ENCODE peak calls at places on chromosome 6, in ten cellular contexts. One of them, this sample, is unnamed.

GRCh38 chr6:43009124-43009523 is 4.6 kb downstream of the MEA1 start:
- DNase-seq in left ventricle myocardium inferior: peak; percentile 59
- DNase-seq in lung: no peak
- DNase-seq in HCT116: no peak
- DNase-seq in NT2/D1: no peak
- DNase-seq in stomach: peak; percentile 34
- DNase-seq in CD8-positive, alpha-beta memory T cell: no peak
- DNase-seq in CD8-positive, alpha-beta T cell: peak; percentile 33
- DNase-seq in neuronal stem cell: no peak
- DNase-seq in aorta: no peak
- DNase-seq in this sample: peak; percentile 42

GRCh38 chr6:130037207-130037811 is 18.9 kb downstream of the L3MBTL3 start:
- DNase-seq in CD8-positive, alpha-beta T cell: no peak
- DNase-seq in aorta: no peak
- DNase-seq in HCT116: no peak
- DNase-seq in stomach: no peak
- DNase-seq in lung: no peak
- DNase-seq in neuronal stem cell: no peak
- DNase-seq in NT2/D1: no peak
- DNase-seq in left ventricle myocardium inferior: no peak
- DNase-seq in CD8-positive, alpha-beta memory T cell: no peak
- DNase-seq in this sample: no peak

GRCh38 chr6:159875194-159875593 is 15.6 kb upstream of the MAS1 start:
- DNase-seq in HCT116: no peak
- DNase-seq in neuronal stem cell: no peak
- DNase-seq in NT2/D1: peak; percentile 11
- DNase-seq in lung: no peak
- DNase-seq in aorta: no peak
- DNase-seq in left ventricle myocardium inferior: no peak
- DNase-seq in stomach: no peak
- DNase-seq in CD8-positive, alpha-beta T cell: no peak
- DNase-seq in CD8-positive, alpha-beta memory T cell: no peak
- DNase-seq in this sample: no peak

GRCh38 chr6:82567621-82568020 is 204.0 kb downstream of the TPBG start:
- DNase-seq in aorta: no peak
- DNase-seq in CD8-positive, alpha-beta memory T cell: no peak
- DNase-seq in NT2/D1: no peak
- DNase-seq in lung: no peak
- DNase-seq in left ventricle myocardium inferior: no peak
- DNase-seq in CD8-positive, alpha-beta T cell: no peak
- DNase-seq in neuronal stem cell: no peak
- DNase-seq in stomach: no peak
- DNase-seq in HCT116: no peak
- DNase-seq in this sample: no peak

GRCh38 chr6:151071295-151071694 is 168.5 kb upstream of the AKAP12 start:
- DNase-seq in neuronal stem cell: no peak
- DNase-seq in CD8-positive, alpha-beta T cell: no peak
- DNase-seq in stomach: no peak
- DNase-seq in HCT116: no peak
- DNase-seq in NT2/D1: no peak
- DNase-seq in CD8-positive, alpha-beta memory T cell: no peak
- DNase-seq in left ventricle myocardium inferior: peak; percentile 50
- DNase-seq in aorta: no peak
- DNase-seq in lung: no peak
- DNase-seq in this sample: no peak

GRCh38 chr6:165825416-165825815 is 162.4 kb upstream of the PDE10A start:
- DNase-seq in aorta: no peak
- DNase-seq in CD8-positive, alpha-beta memory T cell: no peak
- DNase-seq in HCT116: no peak
- DNase-seq in NT2/D1: no peak
- DNase-seq in stomach: no peak
- DNase-seq in CD8-positive, alpha-beta T cell: no peak
- DNase-seq in neuronal stem cell: no peak
- DNase-seq in left ventricle myocardium inferior: no peak
- DNase-seq in lung: no peak
- DNase-seq in this sample: no peak

GRCh38 chr6:41318648-41319565 is 16.5 kb upstream of the NCR2 start:
- DNase-seq in NT2/D1: peak; percentile 75
- DNase-seq in lung: peak; percentile 87
- DNase-seq in aorta: peak; percentile 92
- DNase-seq in CD8-positive, alpha-beta memory T cell: peak; percentile 83
- DNase-seq in stomach: peak; percentile 83
- DNase-seq in neuronal stem cell: peak; percentile 78
- DNase-seq in HCT116: peak; percentile 71
- DNase-seq in left ventricle myocardium inferior: peak; percentile 83
- DNase-seq in CD8-positive, alpha-beta T cell: peak; percentile 78
- DNase-seq in this sample: peak; percentile 71

GRCh38 chr6:21556968-21557721 is 36.4 kb upstream of the SOX4 start:
- DNase-seq in CD8-positive, alpha-beta T cell: no peak
- DNase-seq in CD8-positive, alpha-beta memory T cell: no peak
- DNase-seq in left ventricle myocardium inferior: no peak
- DNase-seq in stomach: no peak
- DNase-seq in aorta: no peak
- DNase-seq in NT2/D1: no peak
- DNase-seq in neuronal stem cell: no peak
- DNase-seq in lung: no peak
- DNase-seq in HCT116: no peak
- DNase-seq in this sample: no peak

GRCh38 chr6:145539831-145540230 is 195.5 kb downstream of the EPM2A start:
- DNase-seq in aorta: no peak
- DNase-seq in CD8-positive, alpha-beta T cell: no peak
- DNase-seq in left ventricle myocardium inferior: no peak
- DNase-seq in neuronal stem cell: no peak
- DNase-seq in HCT116: no peak
- DNase-seq in stomach: no peak
- DNase-seq in NT2/D1: no peak
- DNase-seq in CD8-positive, alpha-beta memory T cell: no peak
- DNase-seq in lung: no peak
- DNase-seq in this sample: no peak

GRCh38 chr6:167827588-167828324 is 1.0 kb downstream of the AFDN start:
- DNase-seq in lung: peak; percentile 50
- DNase-seq in NT2/D1: no peak
- DNase-seq in left ventricle myocardium inferior: peak; percentile 44
- DNase-seq in aorta: peak; percentile 83
- DNase-seq in stomach: peak; percentile 61
- DNase-seq in HCT116: no peak
- DNase-seq in neuronal stem cell: peak; percentile 54
- DNase-seq in CD8-positive, alpha-beta memory T cell: no peak
- DNase-seq in CD8-positive, alpha-beta T cell: no peak
- DNase-seq in this sample: peak; percentile 72

GRCh38 chr6:154894903-154895302 is 100.2 kb upstream of the TIAM2 start:
- DNase-seq in NT2/D1: no peak
- DNase-seq in aorta: no peak
- DNase-seq in lung: no peak
- DNase-seq in CD8-positive, alpha-beta T cell: no peak
- DNase-seq in left ventricle myocardium inferior: no peak
- DNase-seq in stomach: no peak
- DNase-seq in CD8-positive, alpha-beta memory T cell: no peak
- DNase-seq in neuronal stem cell: no peak
- DNase-seq in HCT116: no peak
- DNase-seq in this sample: no peak

GRCh38 chr6:154891901-154892300 is 103.2 kb upstream of the TIAM2 start:
- DNase-seq in NT2/D1: no peak
- DNase-seq in left ventricle myocardium inferior: no peak
- DNase-seq in CD8-positive, alpha-beta memory T cell: no peak
- DNase-seq in HCT116: no peak
- DNase-seq in lung: no peak
- DNase-seq in CD8-positive, alpha-beta T cell: no peak
- DNase-seq in stomach: no peak
- DNase-seq in aorta: no peak
- DNase-seq in neuronal stem cell: no peak
- DNase-seq in this sample: peak; percentile 95

GRCh38 chr6:154895841-154896240 is 99.3 kb upstream of the TIAM2 start:
- DNase-seq in CD8-positive, alpha-beta memory T cell: no peak
- DNase-seq in lung: no peak
- DNase-seq in aorta: no peak
- DNase-seq in neuronal stem cell: no peak
- DNase-seq in CD8-positive, alpha-beta T cell: no peak
- DNase-seq in NT2/D1: no peak
- DNase-seq in left ventricle myocardium inferior: no peak
- DNase-seq in stomach: no peak
- DNase-seq in HCT116: no peak
- DNase-seq in this sample: no peak

GRCh38 chr6:154890874-154891273 is 104.2 kb upstream of the TIAM2 start:
- DNase-seq in NT2/D1: no peak
- DNase-seq in neuronal stem cell: no peak
- DNase-seq in aorta: no peak
- DNase-seq in CD8-positive, alpha-beta memory T cell: no peak
- DNase-seq in CD8-positive, alpha-beta T cell: no peak
- DNase-seq in HCT116: no peak
- DNase-seq in stomach: no peak
- DNase-seq in left ventricle myocardium inferior: no peak
- DNase-seq in lung: no peak
- DNase-seq in this sample: no peak

DNA sequence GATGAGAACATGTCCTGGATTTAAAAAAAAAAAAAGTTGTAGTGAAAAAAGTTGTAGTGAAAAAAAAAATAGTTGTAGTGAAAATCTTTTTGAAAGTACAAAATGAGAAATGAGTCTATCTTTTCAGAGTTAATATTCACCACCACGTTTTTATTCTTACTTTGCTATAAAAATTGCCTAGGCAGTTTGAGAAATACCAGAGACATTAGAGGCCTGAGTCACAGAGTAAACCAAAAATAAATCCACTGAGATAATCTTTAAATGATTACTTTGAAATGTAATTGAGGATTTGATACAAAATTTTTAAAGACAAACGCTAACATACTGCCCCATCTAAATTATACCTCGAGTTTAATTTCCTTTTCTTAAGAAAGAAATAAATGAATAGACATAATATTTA is 101.2 kb upstream of the TIAM2 start:
- DNase-seq in HCT116: no peak
- DNase-seq in neuronal stem cell: no peak
- DNase-seq in NT2/D1: no peak
- DNase-seq in stomach: no peak
- DNase-seq in CD8-positive, alpha-beta memory T cell: no peak
- DNase-seq in CD8-positive, alpha-beta T cell: no peak
- DNase-seq in left ventricle myocardium inferior: no peak
- DNase-seq in lung: no peak
- DNase-seq in aorta: no peak
- DNase-seq in this sample: no peak
- H3K4me3 ChIP-seq in HCT116: no peak overlapping the region
- H3K4me3 ChIP-seq in neuronal stem cell: no peak overlapping the region
- H3K4me3 ChIP-seq in NT2/D1: no peak overlapping the region
- H3K4me3 ChIP-seq in stomach: no peak overlapping the region
- H3K4me3 ChIP-seq in CD8-positive, alpha-beta memory T cell: no peak overlapping the region
- H3K4me3 ChIP-seq in CD8-positive, alpha-beta T cell: no peak overlapping the region
- H3K4me3 ChIP-seq in left ventricle myocardium inferior: no peak overlapping the region
- H3K4me3 ChIP-seq in lung: no peak overlapping the region
- H3K4me3 ChIP-seq in aorta: no peak overlapping the region
- H3K4me3 ChIP-seq in this sample: no peak overlapping the region

GRCh38 chr6:110468696-110469095 is 7.7 kb downstream of the SLC22A16 start:
- DNase-seq in left ventricle myocardium inferior: no peak
- DNase-seq in HCT116: no peak
- DNase-seq in NT2/D1: no peak
- DNase-seq in neuronal stem cell: no peak
- DNase-seq in stomach: no peak
- DNase-seq in lung: no peak
- DNase-seq in CD8-positive, alpha-beta T cell: no peak
- DNase-seq in CD8-positive, alpha-beta memory T cell: no peak
- DNase-seq in aorta: no peak
- DNase-seq in this sample: no peak

GRCh38 chr6:110459137-110459536 is 17.3 kb downstream of the SLC22A16 start:
- DNase-seq in NT2/D1: no peak
- DNase-seq in aorta: no peak
- DNase-seq in neuronal stem cell: no peak
- DNase-seq in HCT116: no peak
- DNase-seq in CD8-positive, alpha-beta T cell: no peak
- DNase-seq in stomach: no peak
- DNase-seq in CD8-positive, alpha-beta memory T cell: no peak
- DNase-seq in left ventricle myocardium inferior: no peak
- DNase-seq in lung: no peak
- DNase-seq in this sample: no peak

DNA sequence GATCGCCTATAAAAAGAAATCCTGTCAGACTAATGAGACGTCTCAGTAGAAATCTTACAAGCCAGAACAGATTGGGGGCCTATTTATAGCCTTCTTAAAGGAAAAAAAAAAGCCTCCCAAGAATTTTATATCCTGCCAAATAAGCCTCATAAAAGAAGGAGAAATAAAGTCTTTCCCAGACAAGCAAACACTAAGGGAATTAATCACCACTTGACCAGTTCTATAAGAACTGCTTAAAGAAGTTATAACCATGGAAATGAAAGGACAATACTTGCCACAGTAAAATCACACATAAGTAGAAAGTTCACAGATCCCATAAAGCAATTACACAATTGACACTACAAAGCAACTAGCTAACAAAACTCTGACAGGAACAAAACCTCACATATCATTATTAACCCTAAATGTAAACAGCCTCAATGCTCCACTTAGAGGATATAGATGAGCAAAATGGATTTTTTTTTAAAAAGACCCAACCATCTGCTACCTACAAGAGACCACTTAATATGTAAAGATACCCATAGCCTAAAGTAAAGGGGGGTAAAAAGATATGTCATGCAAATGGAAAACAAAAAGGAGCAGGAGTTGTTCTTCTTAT is 13.4 kb downstream of the SLC22A16 start:
- DNase-seq in CD8-positive, alpha-beta memory T cell: no peak
- DNase-seq in neuronal stem cell: peak; percentile 9
- DNase-seq in stomach: no peak
- DNase-seq in lung: no peak
- DNase-seq in left ventricle myocardium inferior: no peak
- DNase-seq in NT2/D1: no peak
- DNase-seq in HCT116: no peak
- DNase-seq in aorta: no peak
- DNase-seq in CD8-positive, alpha-beta T cell: no peak
- DNase-seq in this sample: no peak
- H3K9me3 ChIP-seq in CD8-positive, alpha-beta memory T cell: peaks cover 3% of the 10 kb centered on the region
- H3K9me3 ChIP-seq in neuronal stem cell: peaks cover 6% of the 10 kb centered on the region
- H3K9me3 ChIP-seq in stomach: no peaks in the 10 kb centered on the region
- H3K9me3 ChIP-seq in lung: peaks cover 12% of the 10 kb centered on the region
- H3K9me3 ChIP-seq in left ventricle myocardium inferior: peaks cover 36% of the 10 kb centered on the region
- H3K9me3 ChIP-seq in NT2/D1: peaks cover 14% of the 10 kb centered on the region
- H3K9me3 ChIP-seq in HCT116: no peaks in the 10 kb centered on the region
- H3K9me3 ChIP-seq in aorta: peaks cover 8% of the 10 kb centered on the region
- H3K9me3 ChIP-seq in CD8-positive, alpha-beta T cell: no peaks in the 10 kb centered on the region
- H3K9me3 ChIP-seq in this sample: no peaks in the 10 kb centered on the region

GRCh38 chr6:108442770-108443520 is 117.8 kb upstream of the FOXO3 start:
- DNase-seq in CD8-positive, alpha-beta memory T cell: no peak
- DNase-seq in stomach: no peak
- DNase-seq in aorta: no peak
- DNase-seq in CD8-positive, alpha-beta T cell: no peak
- DNase-seq in HCT116: no peak
- DNase-seq in lung: no peak
- DNase-seq in left ventricle myocardium inferior: no peak
- DNase-seq in NT2/D1: no peak
- DNase-seq in neuronal stem cell: no peak
- DNase-seq in this sample: no peak
- H3K4me3 ChIP-seq in CD8-positive, alpha-beta memory T cell: no peak overlapping the region
- H3K4me3 ChIP-seq in stomach: no peak overlapping the region
- H3K4me3 ChIP-seq in aorta: no peak overlapping the region
- H3K4me3 ChIP-seq in CD8-positive, alpha-beta T cell: no peak overlapping the region
- H3K4me3 ChIP-seq in HCT116: no peak overlapping the region
- H3K4me3 ChIP-seq in lung: no peak overlapping the region
- H3K4me3 ChIP-seq in left ventricle myocardium inferior: no peak overlapping the region
- H3K4me3 ChIP-seq in NT2/D1: no peak overlapping the region
- H3K4me3 ChIP-seq in neuronal stem cell: no peak overlapping the region
- H3K4me3 ChIP-seq in this sample: no peak overlapping the region

DNA sequence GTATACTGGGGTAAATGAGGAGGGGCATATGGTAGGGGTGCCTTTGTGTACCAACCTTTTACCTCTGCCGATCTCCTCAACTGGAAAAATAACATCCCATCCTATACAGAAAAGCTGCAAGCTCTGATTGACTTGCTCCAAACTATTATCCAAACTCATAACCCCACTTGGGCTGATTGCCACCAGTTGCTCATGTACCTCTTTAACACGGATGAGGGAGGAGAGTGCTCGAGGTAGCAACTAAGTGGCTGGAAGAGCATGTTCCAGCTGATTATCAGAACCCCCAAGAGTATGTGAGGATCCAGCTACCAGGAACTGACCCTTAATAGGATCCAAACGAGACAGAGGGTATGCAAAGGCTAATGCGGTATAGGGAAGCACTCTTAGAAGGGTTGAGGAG is 299.6 kb downstream of the RNGTT start:
- DNase-seq in NT2/D1: no peak
- DNase-seq in left ventricle myocardium inferior: no peak
- DNase-seq in HCT116: no peak
- DNase-seq in neuronal stem cell: no peak
- DNase-seq in CD8-positive, alpha-beta T cell: no peak
- DNase-seq in CD8-positive, alpha-beta memory T cell: no peak
- DNase-seq in lung: no peak
- DNase-seq in stomach: no peak
- DNase-seq in aorta: no peak
- DNase-seq in this sample: no peak
- H3K9me3 ChIP-seq in NT2/D1: no peaks in the 10 kb centered on the region
- H3K9me3 ChIP-seq in left ventricle myocardium inferior: peaks cover 47% of the 10 kb centered on the region
- H3K9me3 ChIP-seq in HCT116: no peaks in the 10 kb centered on the region
- H3K9me3 ChIP-seq in neuronal stem cell: peaks cover 6% of the 10 kb centered on the region
- H3K9me3 ChIP-seq in CD8-positive, alpha-beta T cell: peaks cover 3% of the 10 kb centered on the region
- H3K9me3 ChIP-seq in CD8-positive, alpha-beta memory T cell: no peaks in the 10 kb centered on the region
- H3K9me3 ChIP-seq in lung: no peaks in the 10 kb centered on the region
- H3K9me3 ChIP-seq in stomach: no peaks in the 10 kb centered on the region
- H3K9me3 ChIP-seq in aorta: no peaks in the 10 kb centered on the region
- H3K9me3 ChIP-seq in this sample: no peaks in the 10 kb centered on the region

This sample was measured in small intestine.